ENCODE peak calls at places on chromosome 16, in four cellular contexts. R is pancreas, F is dorsolateral prefrontal cortex, P is esophagus squamous epithelium. T is an unnamed sample.

GRCh38 chr16:11165894-11166665 is 89.9 kb downstream of the SOCS1 start:
- DNase-seq in R (no peak), F (no peak), P (no peak), T (no peak)

GRCh38 chr16:67264277-67264676 is 15.1 kb upstream of the PLEKHG4 start:
- DNase-seq in R (no peak), F (no peak), P (no peak), T (no peak)

GRCh38 chr16:29811170-29811895 is 660 bp upstream of the PRRT2 start:
- DNase-seq in R (peak; percentile 97), F (peak; percentile 94), P (no peak), T (peak; percentile 91)

GRCh38 chr16:2009302-2009711 is 314 bp downstream of the ZNF598 start:
- DNase-seq in R (peak; percentile 23), F (no peak), P (no peak), T (no peak)

GRCh38 chr16:77435240-77435819 is 496 bp upstream of the ADAMTS18 start:
- DNase-seq in R (no peak), F (no peak), P (no peak), T (no peak)

GRCh38 chr16:73232555-73233422 is 184.9 kb upstream of the ZFHX3 start:
- DNase-seq in R (peak; percentile 29), F (peak; percentile 41), P (no peak), T (peak; percentile 71)

GRCh38 chr16:23248261-23249194 is 53.6 kb upstream of the SCNN1B start:
- DNase-seq in R (no peak), F (no peak), P (no peak), T (no peak)

GRCh38 chr16:86157616-86158247 is 258.8 kb downstream of the IRF8 start:
- DNase-seq in R (no peak), F (no peak), P (no peak), T (no peak)

GRCh38 chr16:67993207-67994036 is 5.9 kb downstream of the DPEP2 start:
- DNase-seq in R (peak; percentile 61), F (peak; percentile 85), P (peak; percentile 61), T (peak; percentile 19)

GRCh38 chr16:74601131-74601871 is 5.6 kb downstream of the GLG1 start:
- DNase-seq in R (no peak), F (no peak), P (no peak), T (no peak)

GRCh38 chr16:79795556-79795955 is 195.0 kb upstream of the MAF start:
- DNase-seq in R (no peak), F (no peak), P (no peak), T (peak; percentile 44)
- H3K27ac ChIP-seq in R (no peak overlapping the region), F (no peak overlapping the region), P (peak overlapping the region; percentile 7), T (no peak overlapping the region)

GRCh38 chr16:55521792-55522191 is 12.9 kb downstream of the LPCAT2 start:
- DNase-seq in R (no peak), F (no peak), P (no peak), T (no peak)
- H3K27me3 ChIP-seq in R (no peaks in the 10 kb centered on the region), F (no peaks in the 10 kb centered on the region), P (no peaks in the 10 kb centered on the region), T (no peaks in the 10 kb centered on the region)

DNA sequence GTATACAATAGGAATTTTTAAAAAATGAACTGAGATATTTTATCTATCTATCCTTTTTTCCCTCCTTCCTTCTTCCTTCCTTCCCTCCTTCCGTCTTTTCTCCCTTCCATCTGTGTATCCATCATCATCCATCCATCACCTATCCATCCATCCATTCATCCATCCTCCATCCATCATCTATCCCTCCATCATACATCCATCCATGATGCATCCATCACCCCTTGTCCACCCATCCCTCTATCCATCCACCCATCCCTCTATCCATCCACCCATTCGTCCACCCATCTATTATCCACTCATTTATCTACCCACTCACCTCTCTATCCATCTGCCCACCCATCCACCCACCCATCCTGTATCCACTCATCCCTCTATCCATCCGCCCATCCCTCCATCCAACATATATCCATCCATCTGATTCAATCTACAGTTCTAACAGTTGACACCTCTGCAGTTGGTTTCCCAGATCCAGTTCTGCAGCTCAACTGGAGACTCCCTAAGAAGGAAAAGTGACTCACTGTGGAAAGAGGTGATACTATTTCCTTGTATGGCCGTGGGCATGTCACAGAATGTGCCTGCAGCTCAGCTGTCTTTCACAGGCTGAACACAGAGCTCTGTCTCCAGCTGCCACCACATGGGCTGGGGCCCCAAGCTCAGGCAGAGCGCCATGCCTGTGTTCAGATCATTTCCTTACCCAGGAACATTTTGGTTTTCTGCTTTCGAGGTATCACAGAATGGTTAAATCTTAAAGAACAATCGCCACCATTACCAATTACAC is 130.8 kb downstream of the XYLT1 start:
- DNase-seq in R (no peak), F (no peak), P (no peak), T (peak; percentile 33)
- H3K27ac ChIP-seq in R (no peak overlapping the region), F (no peak overlapping the region), P (peak overlapping the region; percentile 75), T (no peak overlapping the region)

GRCh38 chr16:28291651-28292626 is at the start of gene SBK1:
- DNase-seq in R (peak; percentile 81), F (peak; percentile 85), P (no peak), T (peak; percentile 46)
- H3K27me3 ChIP-seq in R (no peaks in the 10 kb centered on the region), F (no peaks in the 10 kb centered on the region), P (no peaks in the 10 kb centered on the region), T (peaks cover 38% of the 10 kb centered on the region)